ENCODE peak calls at places on chromosomes 5 and 9, in seven cellular contexts. C is mucosa of descending colon; O is effector memory CD4-positive, alpha-beta T cell; M is left ventricle myocardium inferior; J is HCT116; F is lower lobe of right lung; D is mesendoderm. L is an unnamed sample.
A peak's percentile ranks its signal among the peaks of the same experiment; 100 is the strongest.

GRCh38 chr5:2213121-2213730 is 330.5 kb upstream of the IRX4 start:
- DNase-seq in C (no peak), O (no peak), M (no peak), J (no peak), F (no peak), D (no peak), L (no peak)

GRCh38 chr9:137441289-137441934 is at the start of gene ENTPD8:
- DNase-seq in C (peak; percentile 93), O (no peak), M (no peak), J (no peak), F (peak; percentile 69), D (peak; percentile 64), L (no peak)

GRCh38 chr9:98860871-98861293 is 53.4 kb downstream of the GALNT12 start:
- DNase-seq in C (no peak), O (no peak), M (peak; percentile 74), J (no peak), F (no peak), D (peak; percentile 67), L (no peak)

GRCh38 chr9:27749838-27750237 is 176.6 kb upstream of the C9orf72 start:
- DNase-seq in C (no peak), O (no peak), M (no peak), J (no peak), F (no peak), D (peak; percentile 78), L (no peak)

GRCh38 chr5:53031695-53032096 is 42.5 kb downstream of the ITGA2 start:
- DNase-seq in C (no peak), O (no peak), M (no peak), J (peak; percentile 27), F (no peak), D (peak; percentile 40), L (peak; percentile 46)

GRCh38 chr5:135169753-135170152 is 135.7 kb upstream of the PITX1 start:
- DNase-seq in C (no peak), O (no peak), M (no peak), J (no peak), F (no peak), D (no peak), L (no peak)

GRCh38 chr9:130041648-130042405 is 1.2 kb downstream of the FNBP1 start:
- DNase-seq in C (no peak), O (no peak), M (peak; percentile 22), J (no peak), F (no peak), D (peak; percentile 37), L (no peak)

GRCh38 chr5:19342942-19343341 is 645.1 kb downstream of the CDH18 start:
- DNase-seq in C (no peak), O (no peak), M (no peak), J (no peak), F (no peak), D (no peak), L (no peak)

GRCh38 chr9:86176468-86176867 is 77.1 kb upstream of the GOLM1 start:
- DNase-seq in C (no peak), O (no peak), M (no peak), J (no peak), F (no peak), D (no peak), L (no peak)

GRCh38 chr9:129230302-129230701 is 52.2 kb upstream of the IER5L start:
- DNase-seq in C (no peak), O (no peak), M (no peak), J (no peak), F (no peak), D (no peak), L (no peak)

GRCh38 chr5:179119415-179120170 is 59.4 kb downstream of the ZNF354C start:
- DNase-seq in C (no peak), O (no peak), M (no peak), J (no peak), F (peak; percentile 26), D (no peak), L (no peak)

GRCh38 chr5:10192309-10192708 is 57.4 kb downstream of the ATPSCKMT start:
- DNase-seq in C (no peak), O (no peak), M (no peak), J (no peak), F (no peak), D (no peak), L (no peak)

GRCh38 chr5:19713740-19714139 is 274.3 kb downstream of the CDH18 start:
- DNase-seq in C (no peak), O (no peak), M (no peak), J (no peak), F (no peak), D (no peak), L (no peak)

GRCh38 chr5:54876-55569 is 36.9 kb upstream of the PLEKHG4B start:
- DNase-seq in C (no peak), O (no peak), M (no peak), J (no peak), F (no peak), D (no peak), L (no peak)

GRCh38 chr5:125249400-125249799 is 503.0 kb upstream of the ZNF608 start:
- DNase-seq in C (no peak), O (no peak), M (no peak), J (no peak), F (no peak), D (no peak), L (no peak)

GRCh38 chr9:14372437-14373318 is 58.7 kb upstream of the NFIB start:
- DNase-seq in C (no peak), O (no peak), M (peak; percentile 51), J (peak; percentile 4), F (no peak), D (peak; percentile 96), L (no peak)

GRCh38 chr5:149636191-149636860 is 55.0 kb downstream of the ARHGEF37 start:
- DNase-seq in C (no peak), O (no peak), M (no peak), J (no peak), F (no peak), D (no peak), L (no peak)

GRCh38 chr5:9233712-9234111 is 312.2 kb downstream of the SEMA5A start:
- DNase-seq in C (no peak), O (no peak), M (no peak), J (no peak), F (no peak), D (peak; percentile 32), L (no peak)

GRCh38 chr9:89352874-89353649 is 34.8 kb downstream of the SECISBP2 start:
- DNase-seq in C (no peak), O (no peak), M (no peak), J (no peak), F (no peak), D (no peak), L (no peak)

GRCh38 chr9:35517552-35518211 is 27.8 kb downstream of the RUSC2 start:
- DNase-seq in C (no peak), O (no peak), M (no peak), J (no peak), F (no peak), D (no peak), L (no peak)

GRCh38 chr9:35518212-35518917 is 28.5 kb downstream of the RUSC2 start:
- DNase-seq in C (no peak), O (no peak), M (no peak), J (peak; percentile 83), F (no peak), D (peak; percentile 99), L (no peak)

GRCh38 chr9:35520404-35520790 is 30.5 kb downstream of the RUSC2 start:
- DNase-seq in C (no peak), O (no peak), M (no peak), J (no peak), F (no peak), D (no peak), L (no peak)

GRCh38 chr9:35519697-35520403 is 29.9 kb downstream of the RUSC2 start:
- DNase-seq in C (no peak), O (no peak), M (no peak), J (no peak), F (no peak), D (peak; percentile 16), L (no peak)

GRCh38 chr9:35518981-35519679 is 29.2 kb downstream of the RUSC2 start:
- DNase-seq in C (no peak), O (no peak), M (no peak), J (no peak), F (no peak), D (peak; percentile 72), L (no peak)
- H3K4me1 ChIP-seq in C (no peaks in the 10 kb centered on the region), O (no peaks in the 10 kb centered on the region), M (peaks cover 80% of the 10 kb centered on the region), J (peaks cover 70% of the 10 kb centered on the region), F (peaks cover 72% of the 10 kb centered on the region), D (peaks cover 28% of the 10 kb centered on the region), L (no peaks in the 10 kb centered on the region)

GRCh38 chr9:93062364-93062763 is 3.9 kb downstream of the SUSD3 start:
- DNase-seq in C (peak; percentile 51), O (no peak), M (no peak), J (no peak), F (peak; percentile 20), D (no peak), L (no peak)

GRCh38 chr9:93066978-93067603 is 8.6 kb downstream of the SUSD3 start:
- DNase-seq in C (no peak), O (no peak), M (no peak), J (no peak), F (no peak), D (no peak), L (no peak)

GRCh38 chr9:93061791-93062299 is 3.3 kb downstream of the SUSD3 start:
- DNase-seq in C (peak; percentile 87), O (no peak), M (no peak), J (no peak), F (peak; percentile 48), D (no peak), L (no peak)

GRCh38 chr9:93065321-93065720 is 6.8 kb downstream of the SUSD3 start:
- DNase-seq in C (peak; percentile 51), O (no peak), M (no peak), J (no peak), F (no peak), D (no peak), L (no peak)

DNA sequence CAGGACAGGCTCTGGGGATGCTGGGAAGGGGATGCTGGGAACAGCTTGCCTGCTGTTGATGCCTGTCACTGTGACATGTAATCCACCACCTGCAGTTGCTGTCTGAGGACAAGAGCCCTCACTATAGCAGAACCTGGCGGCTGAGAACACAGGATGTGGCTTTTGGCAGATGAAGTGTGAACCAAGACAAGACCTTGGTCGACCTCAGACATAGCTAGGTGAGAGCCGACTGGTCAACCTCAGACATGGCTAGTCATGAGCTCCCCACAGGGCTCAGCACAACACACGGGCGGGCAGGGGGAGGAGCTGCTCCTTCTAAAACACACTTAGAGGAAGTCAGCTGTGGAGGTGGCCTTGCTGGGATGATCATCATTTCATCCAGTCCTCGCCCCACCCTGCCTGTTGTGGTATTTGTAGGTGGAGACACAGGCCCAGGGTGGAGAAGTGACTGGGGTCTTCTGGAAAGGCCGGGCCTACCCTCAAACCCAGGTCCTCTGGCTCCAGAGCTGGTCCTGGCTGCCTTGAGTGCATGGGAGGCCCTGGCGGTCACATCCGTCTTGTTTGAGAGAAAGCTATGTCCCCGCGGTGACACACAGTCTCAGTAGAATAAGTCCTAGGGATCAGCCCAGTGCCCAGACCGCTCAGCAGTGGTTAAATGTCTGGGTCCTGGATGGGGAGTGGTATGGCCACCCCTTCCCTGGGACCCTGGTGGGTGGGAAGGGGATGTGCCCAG is 6.1 kb downstream of the SUSD3 start:
- DNase-seq in C (peak; percentile 86), O (peak; percentile 84), M (peak; percentile 28), J (no peak), F (peak; percentile 72), D (peak; percentile 63), L (peak; percentile 94)
- H3K4me3 ChIP-seq in C (no peak overlapping the region), O (peak overlapping the region; percentile 16), M (no peak overlapping the region), J (no peak overlapping the region), F (no peak overlapping the region), D (no peak overlapping the region), L (peak overlapping the region; percentile 47)

GRCh38 chr9:115208503-115208902 is 90.5 kb upstream of the TNC start:
- DNase-seq in C (no peak), O (no peak), M (no peak), J (no peak), F (no peak), D (no peak), L (no peak)
- H3K4me1 ChIP-seq in C (no peaks in the 10 kb centered on the region), O (no peaks in the 10 kb centered on the region), M (peaks cover 7% of the 10 kb centered on the region), J (peaks cover 10% of the 10 kb centered on the region), F (peaks cover 11% of the 10 kb centered on the region), D (peaks cover 7% of the 10 kb centered on the region), L (no peaks in the 10 kb centered on the region)

GRCh38 chr5:77168187-77168883 is 42.1 kb upstream of the PDE8B start:
- DNase-seq in C (peak; percentile 51), O (no peak), M (peak; percentile 72), J (no peak), F (peak; percentile 52), D (no peak), L (no peak)
- H3K4me3 ChIP-seq in C (no peak overlapping the region), O (no peak overlapping the region), M (no peak overlapping the region), J (no peak overlapping the region), F (no peak overlapping the region), D (no peak overlapping the region), L (no peak overlapping the region)